ENCODE peak calls at places on chromosomes 2 and 18, in seven cellular contexts. P is mesothelial cell of epicardium; X is CD8-positive, alpha-beta T cell; W is sigmoid colon; C is HCT116; Q is foreskin fibroblast; B is heart left ventricle. S is an unnamed sample.
A peak's percentile ranks its signal among the peaks of the same experiment; 100 is the strongest.

GRCh38 chr2:18387479-18388206 is 172.8 kb downstream of the RDH14 start:
- DNase-seq in P (peak; percentile 85), X (peak; percentile 44), W (peak; percentile 91), C (peak; percentile 68), Q (peak; percentile 88), B (peak; percentile 65), S (peak; percentile 83)

GRCh38 chr2:72892506-72893173 is 5.4 kb downstream of the SPR start:
- DNase-seq in P (no peak), X (no peak), W (peak; percentile 79), C (no peak), Q (peak; percentile 91), B (peak; percentile 48), S (peak; percentile 79)

GRCh38 chr2:30361751-30362394 is 85.2 kb upstream of the LCLAT1 start:
- DNase-seq in P (no peak), X (no peak), W (no peak), C (no peak), Q (no peak), B (no peak), S (no peak)

GRCh38 chr2:220664272-220665107 is 907.6 kb downstream of the EPHA4 start:
- DNase-seq in P (no peak), X (no peak), W (no peak), C (no peak), Q (peak; percentile 74), B (no peak), S (no peak)

GRCh38 chr18:53799134-53799533 is 425.3 kb downstream of the MBD2 start:
- DNase-seq in P (no peak), X (no peak), W (no peak), C (no peak), Q (peak; percentile 86), B (no peak), S (no peak)

GRCh38 chr2:171174075-171174474 is 13.4 kb upstream of the TLK1 start:
- DNase-seq in P (no peak), X (no peak), W (no peak), C (no peak), Q (no peak), B (no peak), S (no peak)

GRCh38 chr2:239533917-239534316 is 133.1 kb upstream of the HDAC4 start:
- DNase-seq in P (no peak), X (no peak), W (no peak), C (no peak), Q (peak; percentile 37), B (no peak), S (no peak)

GRCh38 chr2:239197146-239197545 is 203.7 kb downstream of the HDAC4 start:
- DNase-seq in P (peak; percentile 11), X (no peak), W (peak; percentile 65), C (no peak), Q (no peak), B (no peak), S (no peak)

GRCh38 chr2:26471278-26471677 is 6.6 kb downstream of the OTOF start:
- DNase-seq in P (no peak), X (no peak), W (no peak), C (no peak), Q (no peak), B (no peak), S (no peak)

DNA sequence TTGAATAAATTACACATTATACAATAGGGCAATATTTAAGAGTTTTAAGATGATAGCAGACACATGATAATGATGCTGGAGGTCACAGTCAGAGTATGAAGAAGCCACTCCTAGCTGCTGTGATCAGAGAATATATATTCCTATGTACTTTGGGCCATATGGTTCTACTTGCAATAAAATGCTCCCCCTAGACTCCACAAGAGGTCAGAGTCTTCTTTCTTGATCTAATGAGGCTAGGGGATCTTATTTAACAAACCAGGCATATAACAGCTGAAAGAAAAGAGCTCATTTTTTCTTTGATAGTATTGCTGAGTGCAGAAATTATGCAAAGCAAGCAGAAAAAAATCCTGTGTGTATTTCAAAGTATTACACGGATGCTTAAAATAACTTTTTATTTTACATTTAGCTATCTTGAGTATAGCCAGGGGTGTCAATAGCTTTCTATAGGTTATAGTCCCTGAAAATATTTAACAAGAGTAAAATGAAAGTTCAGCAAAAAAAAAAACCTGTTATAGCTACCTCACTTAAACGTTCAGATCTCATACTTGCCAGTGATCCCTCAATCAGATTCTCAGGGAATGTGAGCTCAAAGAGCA is 748.7 kb upstream of the CHAC2 start:
- DNase-seq in P (no peak), X (no peak), W (no peak), C (no peak), Q (peak; percentile 10), B (no peak), S (no peak)
- TF ChIP-seq CTCF in P (no peak), X (no peak), W (no peak), C (peak; percentile 33), Q (peak; percentile 4), B (no peak), S (no peak)

GRCh38 chr2:64913357-64913869 is 75.8 kb upstream of the SLC1A4 start:
- DNase-seq in P (no peak), X (no peak), W (no peak), C (peak; percentile 53), Q (no peak), B (no peak), S (no peak)
- TF ChIP-seq CTCF in P (no peak), X (peak; percentile 29), W (no peak), C (peak; percentile 76), Q (no peak), B (no peak), S (no peak)

DNA sequence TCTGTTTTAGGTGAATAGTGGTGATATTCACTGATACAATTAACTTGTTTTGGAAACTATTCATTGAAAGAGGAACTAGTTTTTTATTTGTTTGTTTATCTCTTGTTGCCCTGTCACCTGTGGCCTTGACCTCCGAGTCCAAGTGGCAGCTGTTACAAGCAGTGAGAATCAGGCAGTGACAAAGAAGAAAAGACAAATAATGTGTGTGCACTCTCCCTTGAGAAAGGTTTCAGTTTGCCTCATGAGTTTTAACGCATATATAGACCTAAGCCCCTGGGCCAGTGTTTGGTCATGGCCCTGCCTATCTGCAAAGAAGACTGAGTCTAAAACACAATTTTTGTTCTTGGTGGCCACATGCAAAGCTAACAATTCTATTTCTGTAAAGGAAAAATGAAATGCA is 15.3 kb downstream of the KYNU start:
- DNase-seq in P (no peak), X (no peak), W (no peak), C (no peak), Q (no peak), B (no peak), S (no peak)
- TF ChIP-seq CTCF in P (no peak), X (no peak), W (no peak), C (no peak), Q (no peak), B (no peak), S (no peak)

DNA sequence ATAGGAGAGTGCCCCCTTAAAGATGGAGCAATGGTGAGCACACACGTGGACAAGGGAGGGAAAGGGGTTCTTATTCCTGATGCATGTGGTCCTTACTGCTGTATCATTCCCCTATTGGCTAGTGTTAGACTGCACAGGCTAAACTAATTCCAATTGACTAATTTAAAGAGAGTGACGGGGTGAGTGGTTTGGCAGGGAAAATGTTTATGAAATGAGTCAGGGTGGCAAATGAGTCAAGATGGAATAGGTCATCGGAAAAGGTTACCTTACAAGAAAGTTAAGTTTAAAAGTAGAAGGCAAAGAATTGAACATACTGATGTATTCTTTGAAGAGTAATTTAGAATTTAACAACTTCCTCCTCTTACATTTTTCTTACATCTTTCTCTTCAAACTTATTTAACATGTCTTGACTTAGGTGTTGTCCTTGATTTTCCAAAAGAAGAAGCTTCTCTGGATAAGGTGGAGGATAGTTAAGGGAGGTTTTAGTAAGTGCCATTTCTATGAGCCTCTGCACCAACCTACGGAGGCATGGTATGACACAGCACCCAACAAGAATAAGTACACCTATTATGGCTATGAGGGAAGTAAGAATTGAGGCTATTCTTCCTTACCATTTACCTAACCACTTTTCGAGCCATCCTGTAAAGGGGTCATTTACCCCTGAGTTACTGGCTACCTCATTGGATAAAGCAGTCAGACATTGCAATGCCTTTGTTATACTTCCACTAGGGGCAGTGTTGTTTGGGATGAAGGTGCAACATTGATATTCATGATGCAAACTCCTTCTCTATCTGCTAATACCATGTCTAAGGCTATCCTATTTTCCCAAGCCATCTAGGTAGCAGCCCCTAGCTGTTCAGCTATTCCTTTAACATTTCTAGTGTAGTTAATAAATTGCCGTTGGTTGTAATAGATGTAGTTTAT is 1345.8 kb upstream of the LRRTM1 start:
- DNase-seq in P (no peak), X (no peak), W (no peak), C (peak; percentile 79), Q (peak; percentile 47), B (no peak), S (no peak)
- TF ChIP-seq CTCF in P (no peak), X (no peak), W (no peak), C (peak; percentile 53), Q (no peak), B (no peak), S (no peak)

GRCh38 chr2:241940329-241940728 is 70.8 kb downstream of the RTP5 start:
- DNase-seq in P (no peak), X (no peak), W (no peak), C (peak; percentile 8), Q (no peak), B (no peak), S (no peak)
- TF ChIP-seq CTCF in P (no peak), X (no peak), W (no peak), C (peak; percentile 53), Q (peak; percentile 12), B (peak; percentile 15), S (no peak)

GRCh38 chr2:219492575-219492974 is 6.1 kb upstream of the GMPPA start:
- DNase-seq in P (no peak), X (no peak), W (no peak), C (no peak), Q (no peak), B (no peak), S (no peak)
- TF ChIP-seq CTCF in P (no peak), X (no peak), W (no peak), C (no peak), Q (no peak), B (no peak), S (no peak)

DNA sequence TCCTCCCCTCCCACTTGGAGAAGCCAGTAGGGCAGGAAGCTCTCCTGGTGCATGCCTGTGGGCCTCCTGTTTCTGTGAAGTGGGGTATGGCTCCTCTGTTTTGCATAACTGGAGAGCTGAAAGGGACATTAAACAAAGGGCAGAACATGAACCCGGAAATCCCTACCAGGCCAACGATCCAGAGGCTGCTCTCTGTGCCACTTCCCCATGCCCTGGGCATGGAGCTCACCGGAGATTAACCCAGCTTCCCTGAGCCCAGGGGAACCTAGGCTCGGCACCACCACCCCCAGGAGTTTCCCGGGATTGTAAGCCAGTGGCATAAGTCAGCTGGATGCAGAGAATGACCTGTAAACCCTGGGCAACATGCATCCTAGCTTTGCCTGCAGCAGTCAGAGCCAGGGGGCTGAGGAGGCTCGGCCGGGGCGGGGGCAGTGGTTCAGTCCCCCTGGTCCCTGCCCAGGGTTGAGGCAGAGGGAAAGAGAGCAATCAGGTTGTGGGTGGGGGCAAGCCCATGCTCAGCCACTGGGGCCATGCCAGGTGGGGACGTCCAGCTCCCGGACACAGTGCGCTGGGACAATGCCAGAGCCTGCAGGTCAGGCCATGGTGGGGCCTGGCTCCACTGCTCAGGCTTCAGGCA is 49.5 kb downstream of the TIMM21 start:
- DNase-seq in P (no peak), X (no peak), W (no peak), C (no peak), Q (no peak), B (no peak), S (no peak)
- TF ChIP-seq CTCF in P (no peak), X (no peak), W (no peak), C (no peak), Q (no peak), B (no peak), S (no peak)

S was measured in pancreas.